ENCODE peak calls at places on chromosomes 1 and 21, in seven cellular contexts. J is transverse colon, D is heart right ventricle, A is BJ, T is AG10803, X is PC-3, R is cardiac fibroblast. F is an unnamed sample.
A peak's percentile ranks its signal among the peaks of the same experiment; 100 is the strongest.

GRCh38 chr1:185104083-185104482 is 52.7 kb downstream of the TRMT1L start:
- DNase-seq in J (peak; percentile 46), D (no peak), A (no peak), T (no peak), X (no peak), R (no peak), F (no peak)

GRCh38 chr1:89200668-89201488 is 2.1 kb upstream of the GBP4 start:
- DNase-seq in J (no peak), D (no peak), A (no peak), T (peak; percentile 39), X (no peak), R (no peak), F (peak; percentile 8)

GRCh38 chr1:212669102-212669501 is 30.5 kb downstream of the BATF3 start:
- DNase-seq in J (no peak), D (no peak), A (no peak), T (peak; percentile 33), X (peak; percentile 53), R (peak; percentile 44), F (peak; percentile 35)

GRCh38 chr1:951364-951763 is 7.7 kb downstream of the NOC2L start:
- DNase-seq in J (no peak), D (no peak), A (no peak), T (peak; percentile 19), X (no peak), R (no peak), F (no peak)

GRCh38 chr21:41580758-41581554 is 73.0 kb upstream of the TMPRSS2 start:
- DNase-seq in J (peak; percentile 85), D (no peak), A (no peak), T (no peak), X (peak; percentile 95), R (no peak), F (no peak)

GRCh38 chr1:212982430-212983152 is 32.2 kb downstream of the VASH2 start:
- DNase-seq in J (no peak), D (no peak), A (no peak), T (no peak), X (no peak), R (no peak), F (no peak)

GRCh38 chr1:178004926-178005391 is 35.1 kb upstream of the SEC16B start:
- DNase-seq in J (no peak), D (no peak), A (no peak), T (peak; percentile 25), X (peak; percentile 59), R (peak; percentile 55), F (no peak)

GRCh38 chr1:31064115-31064514 is 1.4 kb downstream of the PUM1 start:
- DNase-seq in J (no peak), D (no peak), A (no peak), T (no peak), X (no peak), R (peak; percentile 22), F (no peak)

GRCh38 chr1:10033359-10033845 is 644 bp downstream of the UBE4B start:
- DNase-seq in J (peak; percentile 25), D (no peak), A (no peak), T (peak; percentile 24), X (peak; percentile 46), R (peak; percentile 43), F (no peak)

GRCh38 chr1:204945565-204945977 is 74.9 kb downstream of the NFASC start:
- DNase-seq in J (no peak), D (no peak), A (no peak), T (peak; percentile 53), X (no peak), R (no peak), F (peak; percentile 70)

GRCh38 chr1:68207129-68207689 is 25.1 kb downstream of the WLS start:
- DNase-seq in J (no peak), D (no peak), A (peak; percentile 19), T (peak; percentile 58), X (peak; percentile 78), R (peak; percentile 86), F (no peak)

GRCh38 chr1:194102607-194103006 is 916.2 kb upstream of the B3GALT2 start:
- DNase-seq in J (no peak), D (no peak), A (no peak), T (no peak), X (peak; percentile 14), R (peak; percentile 1), F (peak; percentile 7)

GRCh38 chr1:183840140-183840539 is 35.2 kb downstream of the RGL1 start:
- DNase-seq in J (no peak), D (no peak), A (no peak), T (peak; percentile 24), X (peak; percentile 53), R (peak; percentile 61), F (no peak)

GRCh38 chr1:52192436-52192835 is 50.5 kb downstream of the ZFYVE9 start:
- DNase-seq in J (no peak), D (no peak), A (no peak), T (peak; percentile 9), X (no peak), R (peak; percentile 47), F (no peak)

GRCh38 chr1:9145021-9145668 is 16.2 kb upstream of the GPR157 start:
- DNase-seq in J (no peak), D (no peak), A (no peak), T (peak; percentile 27), X (peak; percentile 49), R (peak; percentile 81), F (no peak)

GRCh38 chr1:68011786-68012375 is 38.5 kb downstream of the DIRAS3 start:
- DNase-seq in J (no peak), D (no peak), A (no peak), T (no peak), X (no peak), R (peak; percentile 9), F (no peak)

GRCh38 chr1:3465091-3465934 is 10.8 kb downstream of the ARHGEF16 start:
- DNase-seq in J (no peak), D (peak; percentile 9), A (no peak), T (no peak), X (no peak), R (no peak), F (no peak)

GRCh38 chr1:39509360-39510009 is 18.0 kb downstream of the BMP8A start:
- DNase-seq in J (peak; percentile 71), D (peak; percentile 44), A (no peak), T (peak; percentile 29), X (no peak), R (peak; percentile 71), F (no peak)

GRCh38 chr1:6445062-6445763 is 20.6 kb downstream of the ESPN start:
- DNase-seq in J (peak; percentile 74), D (peak; percentile 40), A (no peak), T (peak; percentile 29), X (peak; percentile 73), R (peak; percentile 56), F (no peak)

GRCh38 chr1:67561704-67562113 is 123.3 kb upstream of the GADD45A start:
- DNase-seq in J (peak; percentile 97), D (peak; percentile 93), A (no peak), T (peak; percentile 83), X (peak; percentile 92), R (peak; percentile 92), F (peak; percentile 62)

GRCh38 chr1:6419397-6419802 is 319 bp downstream of the HES2 start:
- DNase-seq in J (no peak), D (no peak), A (no peak), T (no peak), X (no peak), R (no peak), F (no peak)

GRCh38 chr1:187551061-187551460 is 722.3 kb downstream of the PLA2G4A start:
- DNase-seq in J (no peak), D (no peak), A (no peak), T (no peak), X (no peak), R (no peak), F (no peak)

GRCh38 chr1:232968396-232968795 is 18.0 kb downstream of the NTPCR start:
- DNase-seq in J (no peak), D (no peak), A (no peak), T (no peak), X (no peak), R (no peak), F (no peak)

GRCh38 chr1:230375795-230376194 is 50.3 kb downstream of the PGBD5 start:
- DNase-seq in J (no peak), D (no peak), A (no peak), T (no peak), X (no peak), R (no peak), F (no peak)

GRCh38 chr1:171221665-171222591 is 26.4 kb upstream of the FMO1 start:
- DNase-seq in J (no peak), D (peak; percentile 19), A (no peak), T (peak; percentile 22), X (peak; percentile 31), R (peak; percentile 24), F (no peak)

GRCh38 chr1:175808573-175808972 is 65.2 kb upstream of the TNR start:
- DNase-seq in J (no peak), D (no peak), A (no peak), T (no peak), X (no peak), R (no peak), F (no peak)
- H3K4me3 ChIP-seq in J (no peak overlapping the region), D (no peak overlapping the region), A (no peak overlapping the region), T (no peak overlapping the region), X (no peak overlapping the region), R (no peak overlapping the region), F (no peak overlapping the region)

GRCh38 chr1:18926315-18927081 is 24.1 kb upstream of the ALDH4A1 start:
- DNase-seq in J (peak; percentile 70), D (no peak), A (peak; percentile 74), T (peak; percentile 93), X (peak; percentile 96), R (peak; percentile 98), F (peak; percentile 89)
- H3K4me3 ChIP-seq in J (no peak overlapping the region), D (peak overlapping the region; percentile 16), A (no peak overlapping the region), T (peak overlapping the region; percentile 33), X (peak overlapping the region; percentile 34), R (no peak overlapping the region), F (peak overlapping the region; percentile 59)

DNA sequence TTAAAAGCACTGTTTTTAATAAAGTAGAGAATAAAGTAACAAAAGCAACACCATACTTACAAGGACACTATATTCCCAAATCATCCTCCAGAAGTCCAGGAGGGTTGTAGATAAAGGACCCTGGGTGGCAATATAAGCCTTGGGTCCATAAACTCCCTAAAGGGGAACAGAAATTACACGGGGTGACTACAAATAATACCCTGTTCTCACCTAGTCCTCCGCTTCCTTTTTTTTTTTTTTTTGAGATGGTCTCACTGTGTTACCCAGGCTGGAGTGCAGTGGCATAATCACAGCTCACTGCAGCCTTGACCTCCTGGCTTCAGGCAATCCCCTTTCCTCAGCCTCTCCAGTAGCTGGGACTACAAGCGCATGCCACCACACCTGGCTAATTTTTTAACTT is 13.1 kb downstream of the PTPN22 start:
- DNase-seq in J (no peak), D (no peak), A (no peak), T (no peak), X (no peak), R (no peak), F (no peak)
- H3K4me3 ChIP-seq in J (no peak overlapping the region), D (no peak overlapping the region), A (no peak overlapping the region), T (no peak overlapping the region), X (no peak overlapping the region), R (no peak overlapping the region), F (no peak overlapping the region)

DNA sequence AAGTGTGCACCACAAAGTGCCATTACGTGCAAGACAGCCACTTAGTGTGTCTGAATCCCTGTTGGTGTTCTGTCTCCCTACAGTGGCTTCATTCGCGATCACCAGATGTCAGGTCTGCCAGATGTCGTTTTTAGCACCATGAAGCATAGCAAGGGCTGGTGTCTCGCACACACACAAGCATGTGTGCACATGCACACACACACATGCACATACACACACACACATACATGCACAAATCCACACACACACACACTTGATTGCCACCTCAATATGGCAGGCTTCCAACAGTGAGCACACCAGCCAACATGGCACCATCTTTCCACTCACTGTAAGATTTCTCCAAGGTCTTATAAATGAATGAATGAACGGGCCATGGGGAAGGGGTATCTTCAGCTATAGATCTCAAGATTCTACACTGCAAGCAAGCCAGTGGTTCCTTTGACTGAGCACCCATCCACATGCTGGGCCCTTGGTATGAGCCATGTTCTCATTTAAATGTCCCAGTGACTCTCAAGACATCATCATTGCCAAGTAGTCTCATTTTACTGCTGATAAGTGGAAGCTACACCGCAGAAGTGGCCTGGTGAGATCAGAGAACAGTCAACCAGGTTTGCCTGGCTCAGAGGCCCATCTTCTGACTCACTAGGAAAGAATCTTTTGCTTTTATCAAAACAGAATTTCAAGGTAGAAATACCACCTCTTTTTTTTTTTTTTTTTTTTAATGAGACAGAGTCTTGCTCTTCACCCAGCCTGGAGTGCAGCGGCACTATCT is 84.9 kb downstream of the SIM2 start:
- DNase-seq in J (no peak), D (no peak), A (peak; percentile 26), T (no peak), X (peak; percentile 96), R (peak; percentile 70), F (no peak)
- H3K4me3 ChIP-seq in J (no peak overlapping the region), D (no peak overlapping the region), A (no peak overlapping the region), T (no peak overlapping the region), X (no peak overlapping the region), R (no peak overlapping the region), F (no peak overlapping the region)

F was measured in Jurkat, Clone E6-1.